ENCODE peak calls at places on chromosome 18, in seven cellular contexts. Z is PC-3, M is endothelial cell, O is heart left ventricle, S is astrocyte of the spinal cord, U is iris pigment epithelial cell, W is fibroblast of pulmonary artery. C is an unnamed sample.

GRCh38 chr18:5469340-5469739 is 74.5 kb downstream of the EPB41L3 start:
- DNase-seq in W (no peak), Z (no peak), O (no peak), S (no peak), U (no peak), M (no peak), C (no peak)

GRCh38 chr18:49013961-49014604 is 63.3 kb upstream of the SMAD7 start:
- DNase-seq in O (peak; percentile 11), W (no peak), M (no peak), U (no peak), Z (no peak), S (no peak), C (no peak)

GRCh38 chr18:7334973-7335568 is 104.2 kb downstream of the LRRC30 start:
- DNase-seq in Z (peak; percentile 12), O (no peak), U (no peak), M (no peak), S (no peak), W (no peak), C (no peak)

GRCh38 chr18:58101291-58101706 is 57.3 kb downstream of the NEDD4L start:
- DNase-seq in U (no peak), M (no peak), Z (no peak), S (no peak), W (no peak), O (no peak), C (no peak)

GRCh38 chr18:80147418-80148315 is 38.6 kb downstream of the ADNP2 start:
- DNase-seq in Z (peak; percentile 66), M (peak; percentile 73), U (peak; percentile 82), W (peak; percentile 85), O (peak; percentile 91), S (peak; percentile 73), C (peak; percentile 83)

GRCh38 chr18:58167073-58167472 is 123.0 kb downstream of the NEDD4L start:
- DNase-seq in Z (no peak), S (no peak), W (no peak), O (no peak), U (no peak), M (no peak), C (no peak)

GRCh38 chr18:49788327-49788908 is 24.9 kb downstream of the ACAA2 start:
- DNase-seq in S (peak; percentile 36), O (no peak), U (peak; percentile 63), M (no peak), W (peak; percentile 39), Z (peak; percentile 14), C (peak; percentile 54)

GRCh38 chr18:51491678-51492372 is 294.3 kb upstream of the MEX3C start:
- DNase-seq in S (no peak), U (no peak), W (no peak), Z (no peak), M (no peak), O (no peak), C (no peak)

GRCh38 chr18:48665654-48666053 is 126.8 kb downstream of the CTIF start:
- DNase-seq in M (no peak), W (no peak), S (no peak), Z (no peak), O (no peak), U (no peak), C (no peak)

GRCh38 chr18:73840319-73841065 is 307.1 kb downstream of the FBXO15 start:
- DNase-seq in U (no peak), W (no peak), S (no peak), O (no peak), M (no peak), Z (no peak), C (no peak)

GRCh38 chr18:36127866-36128845 is 984 bp downstream of the SLC39A6 start:
- DNase-seq in M (peak; percentile 29), O (peak; percentile 29), Z (peak; percentile 5), U (peak; percentile 38), S (peak; percentile 41), W (peak; percentile 36), C (peak; percentile 45)

GRCh38 chr18:58915006-58915799 is 50.5 kb downstream of the ZNF532 start:
- DNase-seq in S (peak; percentile 49), M (no peak), Z (no peak), U (no peak), W (no peak), O (no peak), C (no peak)

GRCh38 chr18:77046409-77046808 is 86.2 kb downstream of the MBP start:
- DNase-seq in M (no peak), Z (no peak), S (no peak), O (no peak), W (no peak), U (no peak), C (no peak)

GRCh38 chr18:32093523-32093922 is 1.8 kb downstream of the RNF138 start:
- DNase-seq in Z (peak; percentile 3), W (no peak), S (no peak), U (peak; percentile 36), M (no peak), O (no peak), C (no peak)

GRCh38 chr18:70337139-70337972 is 48.5 kb downstream of the SOCS6 start:
- DNase-seq in M (no peak), U (peak; percentile 93), Z (peak; percentile 94), W (peak; percentile 80), S (peak; percentile 88), O (no peak), C (peak; percentile 86)

GRCh38 chr18:58599106-58599505 is 29.8 kb downstream of the ALPK2 start:
- DNase-seq in W (no peak), U (peak; percentile 59), Z (peak; percentile 31), S (peak; percentile 29), O (no peak), M (no peak), C (peak; percentile 39)

GRCh38 chr18:7298149-7298548 is 67.3 kb downstream of the LRRC30 start:
- DNase-seq in S (no peak), U (no peak), M (no peak), Z (no peak), O (no peak), W (no peak), C (no peak)

GRCh38 chr18:13461488-13461887 is 242.9 kb downstream of the LDLRAD4 start:
- DNase-seq in O (no peak), M (no peak), W (no peak), U (no peak), S (no peak), Z (no peak), C (peak; percentile 7)

GRCh38 chr18:32677578-32677977 is 95.2 kb downstream of the KLHL14 start:
- DNase-seq in Z (no peak), U (no peak), S (no peak), M (no peak), O (no peak), W (no peak), C (no peak)

GRCh38 chr18:49161627-49162026 is 210.9 kb upstream of the SMAD7 start:
- DNase-seq in U (peak; percentile 91), W (peak; percentile 54), O (no peak), Z (no peak), S (peak; percentile 62), M (no peak), C (peak; percentile 83)

GRCh38 chr18:13221821-13222220 is 3.3 kb downstream of the LDLRAD4 start:
- DNase-seq in Z (no peak), O (peak; percentile 77), U (no peak), M (no peak), W (no peak), S (peak; percentile 38), C (no peak)

GRCh38 chr18:31946305-31947046 is 3.5 kb upstream of the TRAPPC8 start:
- DNase-seq in S (no peak), M (no peak), Z (no peak), U (no peak), O (no peak), W (no peak), C (no peak)

GRCh38 chr18:57447154-57447621 is 12.0 kb downstream of the ONECUT2 start:
- DNase-seq in Z (no peak), O (no peak), S (peak; percentile 35), M (peak; percentile 92), U (peak; percentile 23), W (peak; percentile 43), C (peak; percentile 44)

GRCh38 chr18:2338601-2339000 is 232.7 kb downstream of the METTL4 start:
- DNase-seq in M (no peak), Z (no peak), U (no peak), O (no peak), W (no peak), S (no peak), C (no peak)

GRCh38 chr18:58512161-58512581 is 116.7 kb downstream of the ALPK2 start:
- DNase-seq in W (no peak), S (no peak), Z (no peak), U (no peak), O (no peak), M (no peak), C (no peak)

GRCh38 chr18:80135136-80135535 is 26.1 kb downstream of the ADNP2 start:
- DNase-seq in U (no peak), M (no peak), O (no peak), S (no peak), W (no peak), Z (no peak), C (no peak)

GRCh38 chr18:72541871-72542690 is 2.1 kb downstream of the CBLN2 start:
- DNase-seq in S (peak; percentile 5), O (no peak), M (no peak), Z (no peak), U (no peak), W (no peak), C (no peak)

GRCh38 chr18:45687617-45688016 is 36.4 kb upstream of the SLC14A1 start:
- DNase-seq in M (no peak), U (no peak), Z (no peak), W (no peak), S (no peak), O (no peak), C (peak; percentile 84)

GRCh38 chr18:63831080-63831788 is 56.0 kb downstream of the SERPINB7 start:
- DNase-seq in M (no peak), Z (peak; percentile 82), O (no peak), S (peak; percentile 83), U (peak; percentile 59), W (peak; percentile 10), C (peak; percentile 66)

GRCh38 chr18:78903436-78904178 is 76.0 kb upstream of the SALL3 start:
- DNase-seq in O (no peak), S (no peak), U (no peak), W (no peak), Z (no peak), M (no peak), C (no peak)

GRCh38 chr18:23933407-23933806 is 81.1 kb upstream of the TTC39C start:
- DNase-seq in S (peak; percentile 8), O (no peak), U (peak; percentile 43), W (peak; percentile 12), Z (peak; percentile 25), M (no peak), C (no peak)

GRCh38 chr18:39946623-39947061 is 2008.4 kb upstream of the PIK3C3 start:
- DNase-seq in U (peak; percentile 99), Z (peak; percentile 81), O (no peak), S (peak; percentile 91), W (peak; percentile 83), M (no peak), C (peak; percentile 97)

GRCh38 chr18:36534154-36534688 is 236.7 kb downstream of the FHOD3 start:
- DNase-seq in S (peak; percentile 29), U (peak; percentile 9), Z (no peak), W (no peak), M (no peak), O (no peak), C (no peak)

GRCh38 chr18:40866013-40866644 is 1088.9 kb upstream of the PIK3C3 start:
- DNase-seq in O (no peak), M (no peak), U (peak; percentile 69), S (no peak), Z (no peak), W (no peak), C (no peak)

GRCh38 chr18:44061438-44061837 is 619.2 kb upstream of the SETBP1 start:
- DNase-seq in M (no peak), S (no peak), W (no peak), Z (no peak), O (no peak), U (no peak), C (no peak)